ENCODE peak calls at places on chromosomes 5 and 9, in seven cellular contexts. C is thoracic aorta, T is lower lobe of right lung, S is breast epithelium, R is SJSA1, O is mammary epithelial cell, Y is aorta. W is an unnamed sample. For H3K4me1, the result is how much of the 10 kb centered on the place peaks cover.

GRCh38 chr5:151315998-151316597 is 12.5 kb upstream of the SLC36A3 start:
- DNase-seq in C (peak), T (peak), S (peak), R (peak), O (peak), Y (peak), W (peak)

GRCh38 chr9:4497855-4498254 is 7.6 kb downstream of the SLC1A1 start:
- DNase-seq in C (no peak), T (no peak), S (no peak), R (no peak), O (no peak), Y (no peak), W (no peak)

GRCh38 chr5:142640316-142641005 is 45.4 kb downstream of the FGF1 start:
- DNase-seq in C (no peak), T (no peak), S (no peak), R (no peak), O (no peak), Y (no peak), W (no peak)

GRCh38 chr9:88791105-88791805 is 200.0 kb upstream of the S1PR3 start:
- DNase-seq in C (no peak), T (no peak), S (no peak), R (no peak), O (peak), Y (no peak), W (no peak)

GRCh38 chr5:102223542-102224444 is 72.3 kb downstream of the SLCO4C1 start:
- DNase-seq in C (no peak), T (no peak), S (no peak), R (peak), O (peak), Y (no peak), W (no peak)

GRCh38 chr9:95508242-95508967 is 8.4 kb downstream of the PTCH1 start:
- DNase-seq in C (no peak), T (no peak), S (no peak), R (no peak), O (peak), Y (no peak), W (no peak)

GRCh38 chr9:18393340-18394130 is 80.4 kb upstream of the ADAMTSL1 start:
- DNase-seq in C (no peak), T (no peak), S (peak), R (peak), O (peak), Y (no peak), W (no peak)

GRCh38 chr5:2659071-2659470 is 92.4 kb downstream of the IRX2 start:
- DNase-seq in C (no peak), T (no peak), S (no peak), R (no peak), O (no peak), Y (no peak), W (no peak)

GRCh38 chr5:166088389-166089039 is 2202.9 kb upstream of the WWC1 start:
- DNase-seq in C (no peak), T (no peak), S (no peak), R (no peak), O (no peak), Y (no peak), W (no peak)

GRCh38 chr9:72454871-72455471 is 66.4 kb upstream of the TMC1 start:
- DNase-seq in C (no peak), T (no peak), S (no peak), R (no peak), O (peak), Y (no peak), W (no peak)

GRCh38 chr5:1793966-1794895 is 5.4 kb downstream of the MRPL36 start:
- DNase-seq in C (no peak), T (no peak), S (no peak), R (peak), O (peak), Y (peak), W (no peak)

GRCh38 chr9:90175257-90175656 is 467.4 kb downstream of the DIRAS2 start:
- DNase-seq in C (no peak), T (no peak), S (no peak), R (no peak), O (no peak), Y (no peak), W (no peak)

GRCh38 chr9:90180374-90180773 is 462.2 kb downstream of the DIRAS2 start:
- DNase-seq in C (no peak), T (no peak), S (no peak), R (no peak), O (no peak), Y (no peak), W (no peak)

DNA sequence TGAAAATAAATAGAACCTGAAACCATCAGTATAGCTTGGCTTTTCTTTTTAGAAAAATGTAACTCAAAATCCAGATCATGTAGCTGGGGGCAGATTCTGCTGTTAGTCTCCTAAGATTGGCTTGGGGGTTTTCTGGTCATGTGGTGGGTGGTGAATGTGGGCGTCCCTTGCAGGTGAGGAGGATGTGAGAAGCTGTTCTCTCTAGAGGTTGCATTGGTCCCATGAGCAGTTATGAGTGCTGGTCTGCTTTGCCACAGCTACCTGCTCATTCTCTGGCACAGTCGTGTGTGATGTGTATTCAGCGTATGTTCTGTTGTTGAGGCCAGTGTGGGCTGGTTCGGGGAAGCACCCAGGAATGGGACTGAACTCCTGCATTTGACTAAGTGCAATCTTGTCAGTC is 466.8 kb downstream of the DIRAS2 start:
- DNase-seq in C (no peak), T (no peak), S (no peak), R (no peak), O (no peak), Y (no peak), W (no peak)
- H3K4me1 ChIP-seq in C (under half), T (under half), S (under half), R (under half), O (under half), Y (under half), W (under half)

GRCh38 chr9:132630116-132630515 is 39.7 kb downstream of the DDX31 start:
- DNase-seq in C (no peak), T (no peak), S (no peak), R (no peak), O (no peak), Y (no peak), W (no peak)
- H3K4me1 ChIP-seq in C (under half), T (under half), S (under half), R (under half), O (under half), Y (under half), W (under half)

GRCh38 chr9:133139246-133140173 is 18.5 kb upstream of the RALGDS start:
- DNase-seq in C (no peak), T (no peak), S (no peak), R (no peak), O (no peak), Y (no peak), W (no peak)

GRCh38 chr9:133140606-133141005 is 19.6 kb upstream of the RALGDS start:
- DNase-seq in C (no peak), T (no peak), S (no peak), R (no peak), O (no peak), Y (no peak), W (no peak)

GRCh38 chr9:133141833-133142594 is 21.0 kb upstream of the RALGDS start:
- DNase-seq in C (no peak), T (peak), S (peak), R (no peak), O (no peak), Y (peak), W (no peak)

GRCh38 chr9:133137451-133138231 is 16.6 kb upstream of the RALGDS start:
- DNase-seq in C (no peak), T (peak), S (peak), R (no peak), O (no peak), Y (no peak), W (peak)

GRCh38 chr9:133140174-133140505 is 19.1 kb upstream of the RALGDS start:
- DNase-seq in C (no peak), T (no peak), S (no peak), R (no peak), O (no peak), Y (no peak), W (no peak)
- H3K4me1 ChIP-seq in C (under half), T (half or more), S (under half), R (under half), O (under half), Y (under half), W (half or more)

GRCh38 chr9:114355821-114356220 is 26.2 kb downstream of the ORM2 start:
- DNase-seq in C (no peak), T (no peak), S (no peak), R (no peak), O (no peak), Y (no peak), W (no peak)
- H3K4me1 ChIP-seq in C (under half), T (under half), S (under half), R (under half), O (under half), Y (under half), W (under half)

GRCh38 chr9:136483589-136484152 is 831 bp upstream of the SEC16A start:
- DNase-seq in C (peak), T (peak), S (peak), R (peak), O (peak), Y (peak), W (peak)
- H3K4me1 ChIP-seq in C (under half), T (under half), S (under half), R (under half), O (under half), Y (under half), W (under half)

GRCh38 chr9:109228093-109228642 is 61.1 kb upstream of the FRRS1L start:
- DNase-seq in C (no peak), T (no peak), S (no peak), R (no peak), O (no peak), Y (no peak), W (no peak)

GRCh38 chr9:109230277-109230676 is 63.2 kb upstream of the FRRS1L start:
- DNase-seq in C (no peak), T (no peak), S (no peak), R (no peak), O (no peak), Y (no peak), W (no peak)

GRCh38 chr9:109231593-109231992 is 64.5 kb upstream of the FRRS1L start:
- DNase-seq in C (no peak), T (no peak), S (no peak), R (no peak), O (peak), Y (no peak), W (no peak)

GRCh38 chr9:109229682-109230081 is 62.6 kb upstream of the FRRS1L start:
- DNase-seq in C (no peak), T (no peak), S (no peak), R (no peak), O (no peak), Y (no peak), W (no peak)

DNA sequence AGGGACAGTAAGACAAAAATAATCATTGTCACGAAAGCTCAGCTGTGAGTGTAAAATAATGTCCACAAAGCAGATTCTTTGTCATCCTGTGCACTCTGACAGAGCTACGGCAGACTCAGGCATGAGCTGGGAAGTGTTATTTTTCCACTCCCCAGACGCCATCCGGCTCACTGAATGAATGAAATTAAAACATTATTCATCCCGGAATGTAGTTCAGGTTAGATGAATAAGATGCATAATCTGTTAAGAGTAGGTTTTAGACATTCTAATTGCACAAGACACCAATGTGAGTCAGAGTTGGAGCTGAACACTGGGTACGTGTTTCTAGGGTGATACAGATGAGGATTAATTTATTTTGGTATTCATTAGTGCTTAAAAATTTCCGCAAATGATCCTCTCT is 65.4 kb upstream of the FRRS1L start:
- DNase-seq in C (no peak), T (no peak), S (no peak), R (no peak), O (peak), Y (no peak), W (no peak)
- H3K4me1 ChIP-seq in C (under half), T (under half), S (under half), R (under half), O (under half), Y (under half), W (under half)

DNA sequence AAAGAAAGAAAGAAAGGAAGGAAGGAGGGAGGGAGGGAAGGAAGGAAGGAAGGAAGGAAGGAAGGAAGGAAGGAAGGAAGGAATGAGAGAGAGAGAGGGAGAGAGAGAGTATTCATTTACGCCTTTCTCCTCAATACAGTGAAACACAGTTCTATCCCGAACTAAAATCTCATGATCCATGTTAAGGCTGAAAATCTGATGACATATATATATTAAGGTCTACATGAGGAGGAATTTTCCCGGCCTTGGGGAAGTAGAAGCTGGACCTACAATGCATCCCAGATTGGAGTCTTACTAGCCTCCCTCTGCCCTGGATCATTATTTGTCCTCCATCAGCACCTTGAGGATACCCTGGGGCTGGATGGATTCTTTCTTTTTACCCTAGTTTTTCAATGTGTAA is 95.1 kb upstream of the DAPK1 start:
- DNase-seq in C (no peak), T (no peak), S (no peak), R (no peak), O (no peak), Y (no peak), W (no peak)
- H3K4me1 ChIP-seq in C (under half), T (under half), S (under half), R (under half), O (under half), Y (under half), W (under half)

DNA sequence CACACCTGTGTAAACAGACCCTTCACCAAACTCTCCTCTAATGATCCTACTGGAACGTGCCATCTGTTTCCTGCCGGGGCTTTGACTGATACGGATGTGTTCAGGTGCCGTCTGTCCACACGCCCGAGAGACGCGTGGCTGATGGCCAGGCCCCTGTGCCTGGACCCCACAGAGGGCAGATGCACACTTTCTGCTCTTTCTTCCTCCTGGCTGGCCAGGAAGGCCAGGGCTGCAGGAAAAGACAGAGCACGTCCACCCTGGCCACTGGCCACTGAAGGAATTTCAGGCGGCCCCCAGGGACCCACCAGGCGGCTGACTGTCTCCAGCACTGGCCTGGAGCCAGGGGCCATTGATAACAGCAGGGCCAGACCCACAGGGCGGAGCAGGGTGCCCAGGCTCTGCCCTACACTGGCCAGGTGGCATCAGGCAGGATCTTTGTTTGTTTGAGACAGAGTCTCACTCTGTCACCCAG is 3.6 kb upstream of the ENG start:
- DNase-seq in C (no peak), T (no peak), S (no peak), R (peak), O (no peak), Y (peak), W (peak)
- H3K4me1 ChIP-seq in C (half or more), T (half or more), S (under half), R (under half), O (under half), Y (under half), W (under half)

GRCh38 chr5:176679365-176680225 is 32.3 kb downstream of the TSPAN17 start:
- DNase-seq in C (no peak), T (no peak), S (no peak), R (no peak), O (no peak), Y (peak), W (no peak)
- H3K4me1 ChIP-seq in C (under half), T (under half), S (under half), R (under half), O (under half), Y (under half), W (under half)

DNA sequence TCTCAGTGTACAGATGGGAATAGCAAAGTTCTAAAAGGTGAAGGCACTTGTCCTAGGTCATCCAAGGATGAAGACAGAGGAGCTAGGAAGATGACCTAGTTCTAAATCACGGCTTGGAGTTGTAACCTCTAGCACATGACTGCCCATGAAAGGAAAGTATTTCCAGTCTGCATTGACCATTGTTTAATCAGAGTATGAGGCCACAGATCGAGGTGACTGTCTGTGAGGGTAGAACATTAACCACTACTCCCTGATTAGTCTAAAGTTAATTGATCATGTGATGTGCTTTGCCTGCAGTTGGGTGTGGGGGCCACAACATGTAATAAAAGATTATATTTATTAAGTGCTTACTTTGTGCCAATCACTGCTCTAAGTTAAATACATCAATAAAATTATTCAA is 732 bp upstream of the TNFSF15 start:
- DNase-seq in C (no peak), T (no peak), S (no peak), R (no peak), O (no peak), Y (no peak), W (no peak)
- H3K4me1 ChIP-seq in C (under half), T (under half), S (under half), R (under half), O (under half), Y (under half), W (under half)